ENCODE peak calls at places on chromosome 1, in five cellular contexts. G is WTC11, Q is A549, H is HepG2, T is K562. O is an unnamed sample.

GRCh38 chr1:119660253-119661078 is 12.4 kb upstream of the ZNF697 start:
- DNase-seq in H (no peak), Q (no peak), T (no peak), G (no peak), O (no peak)

GRCh38 chr1:46118856-46119255 is 13.6 kb downstream of the PIK3R3 start:
- DNase-seq in Q (no peak), T (no peak), H (no peak), G (no peak), O (no peak)

GRCh38 chr1:17600313-17600712 is 60.8 kb downstream of the ARHGEF10L start:
- DNase-seq in G (no peak), Q (no peak), T (no peak), H (no peak), O (no peak)

GRCh38 chr1:230335861-230336549 is 90.1 kb downstream of the PGBD5 start:
- DNase-seq in G (no peak), T (no peak), H (no peak), Q (no peak), O (no peak)

GRCh38 chr1:117589531-117589930 is 16.3 kb upstream of the TENT5C start:
- DNase-seq in Q (no peak), G (no peak), T (no peak), H (no peak), O (no peak)

GRCh38 chr1:156076609-156077429 is 5.4 kb downstream of the MEX3A start:
- DNase-seq in T (no peak), H (no peak), G (peak), Q (no peak), O (no peak)

GRCh38 chr1:211920602-211921226 is 90.2 kb upstream of the LPGAT1 start:
- DNase-seq in G (no peak), Q (peak), T (no peak), H (peak), O (no peak)

GRCh38 chr1:206127336-206127735 is 10.1 kb upstream of the AVPR1B start:
- DNase-seq in G (no peak), Q (no peak), H (no peak), T (no peak), O (no peak)

GRCh38 chr1:177256153-177256814 is 85.5 kb downstream of the BRINP2 start:
- DNase-seq in G (peak), T (peak), Q (peak), H (peak), O (no peak)

GRCh38 chr1:59705849-59706599 is 108.7 kb upstream of the HOOK1 start:
- DNase-seq in H (no peak), Q (no peak), G (no peak), T (no peak), O (no peak)
- TF ChIP-seq ESRRA in H (no peak), Q (no peak), G (no peak), T (no peak), O (no peak)

GRCh38 chr1:174451408-174451807 is 3.6 kb downstream of the GPR52 start:
- DNase-seq in G (peak), H (no peak), T (no peak), Q (no peak), O (no peak)
- TF ChIP-seq ESRRA in G (no peak), H (no peak), T (no peak), Q (no peak), O (no peak)

GRCh38 chr1:233654667-233655432 is 40.9 kb downstream of the KCNK1 start:
- DNase-seq in H (no peak), G (no peak), Q (peak), T (peak), O (no peak)

GRCh38 chr1:233655433-233655844 is 41.5 kb downstream of the KCNK1 start:
- DNase-seq in Q (no peak), H (no peak), T (no peak), G (no peak), O (no peak)

GRCh38 chr1:233657466-233657865 is 43.6 kb downstream of the KCNK1 start:
- DNase-seq in H (no peak), G (no peak), T (no peak), Q (no peak), O (no peak)

GRCh38 chr1:233656700-233657099 is 42.8 kb downstream of the KCNK1 start:
- DNase-seq in H (no peak), G (no peak), Q (no peak), T (no peak), O (no peak)

GRCh38 chr1:233656032-233656620 is 42.2 kb downstream of the KCNK1 start:
- DNase-seq in G (no peak), H (no peak), T (no peak), Q (no peak), O (no peak)
- TF ChIP-seq ESRRA in G (no peak), H (no peak), T (no peak), Q (no peak), O (no peak)

GRCh38 chr1:43789604-43790288 is 82.4 kb downstream of the ST3GAL3 start:
- DNase-seq in G (no peak), Q (no peak), H (no peak), T (no peak), O (no peak)

GRCh38 chr1:43786201-43786958 is 79.0 kb downstream of the ST3GAL3 start:
- DNase-seq in G (no peak), Q (no peak), H (no peak), T (no peak), O (no peak)

GRCh38 chr1:43783096-43783670 is 75.8 kb downstream of the ST3GAL3 start:
- DNase-seq in H (no peak), G (no peak), T (no peak), Q (no peak), O (no peak)

GRCh38 chr1:43783671-43784205 is 76.4 kb downstream of the ST3GAL3 start:
- DNase-seq in Q (peak), H (no peak), T (no peak), G (no peak), O (peak)

DNA sequence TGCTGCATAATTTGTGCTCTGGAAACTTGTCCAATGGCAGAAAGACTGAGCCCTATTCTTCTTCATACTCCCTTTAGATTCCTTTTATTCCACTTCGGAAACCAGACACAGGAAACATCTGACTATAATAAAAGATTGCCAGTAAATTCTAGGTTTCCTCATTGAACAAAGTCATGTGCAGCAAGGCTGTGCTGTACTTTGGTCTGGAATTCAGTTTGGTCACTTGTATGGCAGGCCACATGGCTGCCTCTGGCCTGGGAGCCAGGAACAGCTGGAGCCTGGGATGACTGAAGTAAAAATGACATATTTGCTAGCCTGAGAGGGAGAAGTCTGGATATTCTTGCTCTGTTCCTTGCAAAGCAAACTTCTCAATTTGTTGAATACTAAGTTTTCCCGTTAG is 79.6 kb downstream of the ST3GAL3 start:
- DNase-seq in H (peak), G (no peak), Q (no peak), T (no peak), O (no peak)
- TF ChIP-seq ESRRA in H (no peak), G (no peak), Q (no peak), T (no peak), O (no peak)